ENCODE peak calls at places on chromosome 19, in six cellular contexts. B is spleen, H is IMR-90, Z is uterus, A is thyroid gland, I is ovary. R is an unnamed sample.

GRCh38 chr19:39969266-39969665 is 1.7 kb upstream of the PSMC4 start:
- DNase-seq in B (no peak), H (peak), Z (no peak), A (peak), I (no peak), R (no peak)

GRCh38 chr19:7535993-7536685 is 622 bp downstream of the PNPLA6 start:
- DNase-seq in B (no peak), H (no peak), Z (no peak), A (no peak), I (no peak), R (no peak)

GRCh38 chr19:42003506-42004294 is 9.7 kb upstream of the ATP1A3 start:
- DNase-seq in B (no peak), H (no peak), Z (no peak), A (no peak), I (no peak), R (no peak)

GRCh38 chr19:13154241-13154778 is 4.1 kb downstream of the IER2 start:
- DNase-seq in B (peak), H (peak), Z (peak), A (peak), I (peak), R (peak)

GRCh38 chr19:39352549-39353285 is 10.5 kb downstream of the SAMD4B start:
- DNase-seq in B (no peak), H (no peak), Z (no peak), A (no peak), I (no peak), R (no peak)

GRCh38 chr19:4694211-4694987 is 24.3 kb upstream of the MYDGF start:
- DNase-seq in B (no peak), H (peak), Z (peak), A (peak), I (no peak), R (peak)

GRCh38 chr19:11422163-11423068 is 3.3 kb upstream of the RGL3 start:
- DNase-seq in B (peak), H (no peak), Z (peak), A (peak), I (peak), R (peak)

GRCh38 chr19:49518033-49518432 is 5.6 kb downstream of the FCGRT start:
- DNase-seq in B (peak), H (no peak), Z (no peak), A (no peak), I (no peak), R (no peak)

GRCh38 chr19:54439174-54439851 is 9.7 kb upstream of the LENG8 start:
- DNase-seq in B (no peak), H (no peak), Z (no peak), A (no peak), I (peak), R (peak)

GRCh38 chr19:39752390-39752789 is 14.6 kb upstream of the CLC start:
- DNase-seq in B (no peak), H (no peak), Z (no peak), A (no peak), I (no peak), R (no peak)

GRCh38 chr19:8361921-8362793 is 1.8 kb upstream of the ANGPTL4 start:
- DNase-seq in B (peak), H (peak), Z (peak), A (peak), I (peak), R (peak)

GRCh38 chr19:45767410-45767880 is 1.6 kb downstream of the SIX5 start:
- DNase-seq in B (no peak), H (peak), Z (peak), A (peak), I (peak), R (peak)

GRCh38 chr19:43950834-43951626 is at the start of gene ZNF221:
- DNase-seq in B (peak), H (peak), Z (peak), A (peak), I (peak), R (peak)

GRCh38 chr19:43501661-43502418 is 2.7 kb downstream of the PHLDB3 start:
- DNase-seq in B (no peak), H (no peak), Z (no peak), A (no peak), I (peak), R (no peak)

GRCh38 chr19:9913237-9914000 is 22.9 kb downstream of the OLFM2 start:
- DNase-seq in B (peak), H (no peak), Z (peak), A (peak), I (no peak), R (peak)

GRCh38 chr19:32869369-32870153 is at the start of gene SLC7A9:
- DNase-seq in B (peak), H (no peak), Z (no peak), A (no peak), I (no peak), R (no peak)

GRCh38 chr19:18737337-18737953 is 53.7 kb downstream of the COMP start:
- DNase-seq in B (no peak), H (peak), Z (no peak), A (no peak), I (no peak), R (no peak)

GRCh38 chr19:7349961-7350711 is 1.4 kb downstream of the ARHGEF18 start:
- DNase-seq in B (peak), H (no peak), Z (no peak), A (no peak), I (peak), R (no peak)

DNA sequence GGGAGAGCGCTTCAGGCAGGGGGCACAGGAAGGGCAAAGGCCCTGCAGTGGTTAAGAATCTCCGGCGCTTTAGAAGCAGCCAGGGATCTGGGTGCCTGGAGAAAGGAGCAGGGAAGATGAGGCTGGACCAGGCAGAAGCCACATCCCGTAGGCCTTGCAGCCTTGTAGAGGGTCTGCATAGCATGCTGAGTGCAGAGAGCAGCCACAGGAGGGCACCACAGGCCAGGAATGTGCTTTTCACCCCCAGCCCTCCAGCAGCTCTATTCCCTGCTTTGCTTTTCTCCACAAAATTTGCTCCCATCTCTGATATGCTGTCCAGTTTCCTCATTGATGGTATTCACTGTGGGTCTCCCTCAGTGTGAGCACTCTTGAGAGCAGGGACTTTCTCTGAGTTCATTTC is 5.7 kb downstream of the WDR62 start:
- DNase-seq in B (peak), H (peak), Z (peak), A (no peak), I (no peak), R (peak)
- TF ChIP-seq CTCF in B (peak), H (peak), Z (peak), A (no peak), I (no peak), R (no peak)

DNA sequence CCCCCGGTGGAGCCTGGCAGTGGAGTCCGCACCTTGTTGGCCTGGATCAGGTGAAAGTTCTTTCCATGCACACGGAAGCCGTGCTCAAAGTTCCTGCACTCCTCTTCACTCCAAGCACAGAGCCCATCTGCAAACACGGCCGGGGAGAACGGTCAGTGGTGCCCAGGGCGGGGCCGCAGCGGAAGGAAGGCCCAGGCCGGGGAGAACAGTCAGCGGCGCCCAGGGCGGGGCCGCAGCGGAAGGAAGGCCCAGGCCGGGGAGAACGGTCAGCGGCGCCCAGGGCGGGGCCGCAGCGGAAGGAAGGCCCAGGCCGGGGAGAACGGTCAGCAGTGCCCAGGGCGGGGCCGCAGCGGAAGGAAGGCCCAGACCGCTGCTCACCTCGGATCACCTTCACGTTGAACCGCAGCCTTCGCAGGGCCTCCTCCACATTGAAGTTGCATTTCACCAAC is 20.6 kb upstream of the PLPP2 start:
- DNase-seq in B (peak), H (no peak), Z (no peak), A (no peak), I (peak), R (no peak)
- H3K4me3 ChIP-seq in B (peak), H (no peak), Z (no peak), A (no peak), I (no peak), R (no peak)

GRCh38 chr19:20167020-20167644 is at the start of gene ZNF486:
- DNase-seq in B (peak), H (peak), Z (peak), A (peak), I (peak), R (peak)
- TF ChIP-seq POLR2A in B (no peak), H (peak), Z (peak), A (peak), I (no peak), R (peak)

GRCh38 chr19:48362716-48363499 is 832 bp downstream of the TMEM143 start:
- DNase-seq in B (peak), H (peak), Z (peak), A (peak), I (peak), R (peak)
- TF ChIP-seq CTCF in B (peak), H (no peak), Z (no peak), A (no peak), I (no peak), R (no peak)

DNA sequence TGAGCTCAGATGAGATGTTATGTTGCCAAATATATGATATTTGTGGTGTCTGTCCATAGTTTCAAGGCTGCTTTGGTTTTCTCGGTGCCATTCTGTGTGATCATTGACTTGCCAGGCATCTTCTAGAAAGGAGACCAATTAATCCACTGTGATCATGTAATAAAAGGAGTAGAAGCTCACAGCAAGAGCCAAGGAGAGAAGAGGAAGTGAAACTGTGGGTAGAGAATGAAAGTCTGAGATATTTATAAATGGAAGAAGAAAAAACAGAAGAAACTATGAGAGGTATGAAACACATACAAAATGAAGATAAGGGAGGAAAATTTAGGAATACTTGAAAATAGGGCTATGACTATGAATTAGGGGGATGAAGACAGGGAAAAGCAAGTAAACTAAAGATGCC is 11.1 kb upstream of the ZNF613 start:
- DNase-seq in B (no peak), H (no peak), Z (no peak), A (no peak), I (no peak), R (no peak)
- H3K4me3 ChIP-seq in B (no peak), H (no peak), Z (no peak), A (no peak), I (no peak), R (no peak)

DNA sequence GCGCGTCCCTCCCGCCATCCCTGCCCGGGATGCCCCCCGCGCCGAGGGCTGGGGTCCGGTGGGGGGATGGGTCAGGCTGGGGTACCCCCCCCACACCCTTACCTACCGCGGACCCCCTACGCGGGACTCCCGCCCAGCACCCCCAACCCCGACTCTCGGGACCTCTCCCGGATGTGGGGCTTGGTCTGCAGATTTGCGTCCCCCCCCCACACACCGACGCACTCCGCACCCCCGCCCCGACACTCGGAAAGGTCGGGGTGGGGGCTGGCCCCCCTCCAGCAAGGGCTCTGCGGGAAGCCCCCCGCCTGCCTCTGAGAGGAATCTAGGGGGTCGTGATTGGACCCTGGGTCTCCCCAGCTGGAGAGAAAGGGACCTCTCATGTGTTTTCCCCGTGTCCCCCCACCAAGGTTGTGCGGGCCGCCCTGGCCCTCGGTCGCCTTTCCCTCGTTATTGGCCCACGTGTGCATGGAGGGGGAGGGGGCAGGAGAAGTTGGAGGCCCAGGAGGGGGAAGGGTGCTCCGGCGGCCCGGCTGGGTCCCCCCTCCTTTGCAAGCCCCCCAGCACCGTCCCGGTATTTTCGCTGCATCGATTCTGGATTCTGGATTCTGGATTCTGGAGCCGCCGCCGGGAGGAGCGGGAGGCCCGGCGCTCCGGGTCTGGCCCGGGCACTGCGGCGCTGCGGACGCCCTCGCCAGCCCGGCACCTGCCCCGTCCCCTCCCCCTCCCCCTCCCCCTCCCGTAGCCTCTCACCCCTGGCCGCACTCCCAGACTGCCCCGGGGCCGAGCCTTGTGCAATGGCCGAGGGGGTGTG is 583 bp downstream of the NFIC start:
- DNase-seq in B (peak), H (no peak), Z (peak), A (peak), I (peak), R (peak)
- TF ChIP-seq POLR2A in B (no peak), H (peak), Z (peak), A (peak), I (peak), R (peak)

DNA sequence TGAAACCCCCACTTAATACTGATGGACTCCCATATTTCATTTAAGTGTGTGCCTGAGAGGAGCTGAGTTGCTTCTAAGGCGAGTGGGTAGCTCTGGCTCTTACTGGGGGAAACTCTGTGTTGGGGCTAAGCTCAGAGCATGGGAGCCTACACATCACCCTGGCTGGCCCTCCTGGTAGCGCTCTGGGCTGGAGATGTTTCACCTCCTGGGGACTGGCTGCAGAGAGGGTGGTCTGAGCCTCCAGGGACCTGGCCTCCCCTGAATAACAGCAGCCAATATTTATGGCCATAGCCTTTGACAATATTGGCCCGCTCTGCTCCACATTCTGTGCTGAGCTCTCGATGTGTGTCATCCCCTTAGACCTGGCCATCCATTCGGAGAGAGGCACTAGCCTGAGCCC is 316.5 kb downstream of the ZNF536 start:
- DNase-seq in B (no peak), H (no peak), Z (no peak), A (no peak), I (no peak), R (no peak)
- TF ChIP-seq CTCF in B (no peak), H (no peak), Z (no peak), A (no peak), I (no peak), R (no peak)

DNA sequence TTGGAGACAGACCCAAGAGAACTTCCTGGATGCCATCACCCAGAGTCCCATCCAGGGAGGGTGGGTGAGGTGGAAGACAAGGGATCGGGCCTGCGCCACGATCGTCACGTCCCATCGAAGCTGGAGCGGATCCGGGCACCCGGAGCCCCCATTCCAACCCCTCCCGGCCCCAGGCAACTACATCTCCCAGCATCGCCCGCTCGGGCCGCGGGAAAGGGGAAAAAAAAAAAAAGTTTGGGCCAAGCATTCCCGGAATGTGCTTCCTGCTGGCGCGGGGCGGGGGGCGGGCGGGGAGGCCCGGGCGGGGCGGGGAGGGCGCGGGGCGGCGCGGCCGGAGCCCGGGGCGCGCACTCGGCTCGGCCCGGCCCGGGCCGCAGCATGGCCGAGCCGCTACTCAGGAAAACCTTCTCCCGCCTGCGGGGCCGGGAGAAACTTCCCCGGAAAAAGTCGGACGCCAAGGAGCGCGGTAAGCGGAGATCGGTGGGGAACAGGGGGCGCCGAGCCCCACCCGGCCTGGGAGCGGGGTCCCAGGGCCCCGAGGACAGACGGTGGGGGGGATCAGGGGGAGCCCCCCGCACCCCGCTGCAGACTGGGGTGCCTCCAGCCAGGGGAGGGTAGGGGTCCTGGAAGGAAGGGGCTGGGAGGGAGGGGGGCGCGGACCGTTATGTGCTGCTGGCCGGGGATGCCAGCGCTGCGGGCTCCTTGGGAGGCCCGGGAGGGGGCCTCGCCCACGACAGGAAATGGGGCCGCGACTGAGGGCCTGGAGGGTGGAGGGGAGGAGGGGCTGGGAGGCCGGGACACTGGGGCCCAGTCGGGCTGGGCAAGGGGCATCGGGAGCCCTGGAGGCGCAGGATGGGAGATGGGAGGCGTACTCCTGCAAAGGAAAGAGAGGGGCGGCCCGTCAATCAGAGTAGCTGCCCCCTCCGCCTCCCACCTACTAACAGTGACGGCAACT is at the start of gene SYDE1:
- DNase-seq in B (no peak), H (peak), Z (peak), A (peak), I (peak), R (peak)
- H3K4me3 ChIP-seq in B (peak), H (peak), Z (peak), A (no peak), I (peak), R (peak)

R was measured in body of pancreas.